ENCODE peak calls at places on chromosomes 6 and 20, in eight cellular contexts. E is occipital lobe; A is right lobe of liver; X is stimulated activated CD4-positive, alpha-beta T cell treated with anti-CD3 and anti-CD28 coated beads, Interleukin-15, amount 100 ng/mL, for 24 hours; D is NCI-H1092; V is NCI-H524; Q is A172; T is tibial artery. Y is an unnamed sample.

GRCh38 chr6:110271732-110272022 is 86.5 kb downstream of the METTL24 start:
- DNase-seq in E (no peak), A (no peak), X (no peak), D (no peak), V (no peak), Q (no peak), T (no peak), Y (no peak)

GRCh38 chr6:15044146-15044882 is 201.6 kb upstream of the JARID2 start:
- DNase-seq in E (no peak), A (no peak), X (no peak), D (no peak), V (no peak), Q (no peak), T (no peak), Y (no peak)

GRCh38 chr6:43740321-43740960 is 29.6 kb upstream of the VEGFA start:
- DNase-seq in E (no peak), A (no peak), X (no peak), D (no peak), V (no peak), Q (no peak), T (no peak), Y (no peak)

GRCh38 chr6:121260651-121261102 is 73.6 kb downstream of the TBC1D32 start:
- DNase-seq in E (no peak), A (no peak), X (no peak), D (no peak), V (peak), Q (peak), T (no peak), Y (no peak)

GRCh38 chr6:132465530-132466485 is 47.1 kb downstream of the STX7 start:
- DNase-seq in E (no peak), A (no peak), X (no peak), D (no peak), V (no peak), Q (no peak), T (no peak), Y (no peak)

GRCh38 chr6:84449220-84449619 is 221.8 kb upstream of the CEP162 start:
- DNase-seq in E (no peak), A (peak), X (no peak), D (no peak), V (no peak), Q (no peak), T (no peak), Y (no peak)

GRCh38 chr6:1062786-1063545 is 248.9 kb upstream of the FOXQ1 start:
- DNase-seq in E (no peak), A (no peak), X (no peak), D (no peak), V (peak), Q (no peak), T (no peak), Y (no peak)

GRCh38 chr20:34390769-34391447 is 27.8 kb downstream of the ITCH start:
- DNase-seq in E (peak), A (peak), X (peak), D (no peak), V (no peak), Q (peak), T (peak), Y (peak)

Y was measured in RWPE1.